ENCODE peak calls at places on chromosomes 3 and 15, in nine cellular contexts. One of them, this sample, is unnamed.
A peak's percentile ranks its signal among the peaks of the same experiment; 100 is the strongest.

GRCh38 chr3:81909756-81910155 is 148.3 kb upstream of the GBE1 start:
- DNase-seq in adrenal gland: no peak
- DNase-seq in right atrium auricular region: no peak
- DNase-seq in psoas muscle: no peak
- DNase-seq in NB4: no peak
- DNase-seq in fibroblast of mammary gland: no peak
- DNase-seq in mesothelial cell of epicardium: no peak
- DNase-seq in AG04449: no peak
- DNase-seq in cardiac muscle cell: no peak
- DNase-seq in this sample: no peak

GRCh38 chr3:127206154-127206553 is 13.2 kb downstream of the PRR23E start:
- DNase-seq in adrenal gland: no peak
- DNase-seq in right atrium auricular region: no peak
- DNase-seq in psoas muscle: no peak
- DNase-seq in NB4: no peak
- DNase-seq in fibroblast of mammary gland: no peak
- DNase-seq in mesothelial cell of epicardium: peak; percentile 24
- DNase-seq in AG04449: no peak
- DNase-seq in cardiac muscle cell: no peak
- DNase-seq in this sample: no peak

GRCh38 chr3:14598143-14598569 is 53.4 kb upstream of the CCDC174 start:
- DNase-seq in adrenal gland: peak; percentile 26
- DNase-seq in right atrium auricular region: no peak
- DNase-seq in psoas muscle: no peak
- DNase-seq in NB4: peak; percentile 58
- DNase-seq in fibroblast of mammary gland: peak; percentile 43
- DNase-seq in mesothelial cell of epicardium: peak; percentile 72
- DNase-seq in AG04449: no peak
- DNase-seq in cardiac muscle cell: peak; percentile 66
- DNase-seq in this sample: peak; percentile 39

GRCh38 chr3:169535584-169535983 is 127.9 kb downstream of the MECOM start:
- DNase-seq in adrenal gland: no peak
- DNase-seq in right atrium auricular region: no peak
- DNase-seq in psoas muscle: no peak
- DNase-seq in NB4: no peak
- DNase-seq in fibroblast of mammary gland: no peak
- DNase-seq in mesothelial cell of epicardium: no peak
- DNase-seq in AG04449: no peak
- DNase-seq in cardiac muscle cell: no peak
- DNase-seq in this sample: no peak

GRCh38 chr3:12663311-12663935 is 494 bp downstream of the RAF1 start:
- DNase-seq in adrenal gland: peak; percentile 60
- DNase-seq in right atrium auricular region: no peak
- DNase-seq in psoas muscle: peak; percentile 77
- DNase-seq in NB4: peak; percentile 37
- DNase-seq in fibroblast of mammary gland: no peak
- DNase-seq in mesothelial cell of epicardium: no peak
- DNase-seq in AG04449: no peak
- DNase-seq in cardiac muscle cell: peak; percentile 61
- DNase-seq in this sample: peak; percentile 42

GRCh38 chr3:150770662-150771061 is 7.7 kb upstream of the SIAH2 start:
- DNase-seq in adrenal gland: no peak
- DNase-seq in right atrium auricular region: no peak
- DNase-seq in psoas muscle: no peak
- DNase-seq in NB4: no peak
- DNase-seq in fibroblast of mammary gland: no peak
- DNase-seq in mesothelial cell of epicardium: no peak
- DNase-seq in AG04449: no peak
- DNase-seq in cardiac muscle cell: no peak
- DNase-seq in this sample: no peak

GRCh38 chr15:62326460-62327011 is 161.5 kb upstream of the C2CD4B start:
- DNase-seq in adrenal gland: no peak
- DNase-seq in right atrium auricular region: no peak
- DNase-seq in psoas muscle: no peak
- DNase-seq in NB4: no peak
- DNase-seq in fibroblast of mammary gland: no peak
- DNase-seq in mesothelial cell of epicardium: no peak
- DNase-seq in AG04449: no peak
- DNase-seq in cardiac muscle cell: no peak
- DNase-seq in this sample: no peak

GRCh38 chr15:85000189-85000864 is 18.7 kb downstream of the PDE8A start:
- DNase-seq in adrenal gland: no peak
- DNase-seq in right atrium auricular region: no peak
- DNase-seq in psoas muscle: no peak
- DNase-seq in NB4: no peak
- DNase-seq in fibroblast of mammary gland: peak; percentile 38
- DNase-seq in mesothelial cell of epicardium: no peak
- DNase-seq in AG04449: peak; percentile 26
- DNase-seq in cardiac muscle cell: no peak
- DNase-seq in this sample: no peak

GRCh38 chr3:35651888-35652287 is 12.6 kb downstream of the ARPP21 start:
- DNase-seq in adrenal gland: no peak
- DNase-seq in right atrium auricular region: no peak
- DNase-seq in psoas muscle: no peak
- DNase-seq in NB4: no peak
- DNase-seq in fibroblast of mammary gland: peak; percentile 8
- DNase-seq in mesothelial cell of epicardium: no peak
- DNase-seq in AG04449: no peak
- DNase-seq in cardiac muscle cell: no peak
- DNase-seq in this sample: no peak

GRCh38 chr3:122986790-122987189 is 40.8 kb downstream of the SEMA5B start:
- DNase-seq in adrenal gland: no peak
- DNase-seq in right atrium auricular region: no peak
- DNase-seq in psoas muscle: no peak
- DNase-seq in NB4: no peak
- DNase-seq in fibroblast of mammary gland: no peak
- DNase-seq in mesothelial cell of epicardium: no peak
- DNase-seq in AG04449: no peak
- DNase-seq in cardiac muscle cell: no peak
- DNase-seq in this sample: no peak

GRCh38 chr15:52532427-52532826 is 3.7 kb upstream of the MYO5A start:
- DNase-seq in adrenal gland: no peak
- DNase-seq in right atrium auricular region: no peak
- DNase-seq in psoas muscle: no peak
- DNase-seq in NB4: no peak
- DNase-seq in fibroblast of mammary gland: no peak
- DNase-seq in mesothelial cell of epicardium: no peak
- DNase-seq in AG04449: no peak
- DNase-seq in cardiac muscle cell: no peak
- DNase-seq in this sample: no peak

GRCh38 chr3:175546115-175546514 is 687.0 kb downstream of the NAALADL2 start:
- DNase-seq in adrenal gland: no peak
- DNase-seq in right atrium auricular region: no peak
- DNase-seq in psoas muscle: no peak
- DNase-seq in NB4: no peak
- DNase-seq in fibroblast of mammary gland: no peak
- DNase-seq in mesothelial cell of epicardium: no peak
- DNase-seq in AG04449: no peak
- DNase-seq in cardiac muscle cell: no peak
- DNase-seq in this sample: no peak

GRCh38 chr3:98587654-98588532 is 5.5 kb downstream of the CPOX start:
- DNase-seq in adrenal gland: no peak
- DNase-seq in right atrium auricular region: no peak
- DNase-seq in psoas muscle: no peak
- DNase-seq in NB4: no peak
- DNase-seq in fibroblast of mammary gland: peak; percentile 27
- DNase-seq in mesothelial cell of epicardium: no peak
- DNase-seq in AG04449: no peak
- DNase-seq in cardiac muscle cell: no peak
- DNase-seq in this sample: no peak

GRCh38 chr3:53682807-53683206 is 163.4 kb downstream of the CHDH start:
- DNase-seq in adrenal gland: no peak
- DNase-seq in right atrium auricular region: no peak
- DNase-seq in psoas muscle: no peak
- DNase-seq in NB4: no peak
- DNase-seq in fibroblast of mammary gland: no peak
- DNase-seq in mesothelial cell of epicardium: no peak
- DNase-seq in AG04449: no peak
- DNase-seq in cardiac muscle cell: no peak
- DNase-seq in this sample: no peak

GRCh38 chr3:26102376-26103110 is 312.7 kb downstream of the OXSM start:
- DNase-seq in adrenal gland: no peak
- DNase-seq in right atrium auricular region: no peak
- DNase-seq in psoas muscle: no peak
- DNase-seq in NB4: no peak
- DNase-seq in fibroblast of mammary gland: no peak
- DNase-seq in mesothelial cell of epicardium: no peak
- DNase-seq in AG04449: no peak
- DNase-seq in cardiac muscle cell: no peak
- DNase-seq in this sample: no peak

GRCh38 chr3:119580148-119580760 is 962 bp downstream of the ADPRH start:
- DNase-seq in adrenal gland: no peak
- DNase-seq in right atrium auricular region: peak; percentile 60
- DNase-seq in psoas muscle: peak; percentile 64
- DNase-seq in NB4: peak; percentile 71
- DNase-seq in fibroblast of mammary gland: peak; percentile 28
- DNase-seq in mesothelial cell of epicardium: peak; percentile 45
- DNase-seq in AG04449: no peak
- DNase-seq in cardiac muscle cell: peak; percentile 23
- DNase-seq in this sample: no peak

GRCh38 chr3:41094351-41094750 is 105.0 kb upstream of the CTNNB1 start:
- DNase-seq in adrenal gland: no peak
- DNase-seq in right atrium auricular region: no peak
- DNase-seq in psoas muscle: no peak
- DNase-seq in NB4: no peak
- DNase-seq in fibroblast of mammary gland: no peak
- DNase-seq in mesothelial cell of epicardium: no peak
- DNase-seq in AG04449: no peak
- DNase-seq in cardiac muscle cell: no peak
- DNase-seq in this sample: no peak

GRCh38 chr3:27185231-27185989 is 183.8 kb downstream of the NEK10 start:
- DNase-seq in adrenal gland: no peak
- DNase-seq in right atrium auricular region: no peak
- DNase-seq in psoas muscle: no peak
- DNase-seq in NB4: no peak
- DNase-seq in fibroblast of mammary gland: no peak
- DNase-seq in mesothelial cell of epicardium: no peak
- DNase-seq in AG04449: no peak
- DNase-seq in cardiac muscle cell: no peak
- DNase-seq in this sample: no peak

GRCh38 chr3:139044366-139045210 is at the start of gene PRR23C:
- DNase-seq in adrenal gland: no peak
- DNase-seq in right atrium auricular region: no peak
- DNase-seq in psoas muscle: no peak
- DNase-seq in NB4: no peak
- DNase-seq in fibroblast of mammary gland: no peak
- DNase-seq in mesothelial cell of epicardium: no peak
- DNase-seq in AG04449: no peak
- DNase-seq in cardiac muscle cell: no peak
- DNase-seq in this sample: no peak
- TF ChIP-seq CTCF in adrenal gland: no peak
- TF ChIP-seq CTCF in right atrium auricular region: no peak
- TF ChIP-seq CTCF in psoas muscle: no peak
- TF ChIP-seq CTCF in NB4: no peak
- TF ChIP-seq CTCF in fibroblast of mammary gland: no peak
- TF ChIP-seq CTCF in mesothelial cell of epicardium: peak; percentile 17
- TF ChIP-seq CTCF in AG04449: no peak
- TF ChIP-seq CTCF in cardiac muscle cell: no peak
- TF ChIP-seq CTCF in this sample: peak; percentile 23

DNA sequence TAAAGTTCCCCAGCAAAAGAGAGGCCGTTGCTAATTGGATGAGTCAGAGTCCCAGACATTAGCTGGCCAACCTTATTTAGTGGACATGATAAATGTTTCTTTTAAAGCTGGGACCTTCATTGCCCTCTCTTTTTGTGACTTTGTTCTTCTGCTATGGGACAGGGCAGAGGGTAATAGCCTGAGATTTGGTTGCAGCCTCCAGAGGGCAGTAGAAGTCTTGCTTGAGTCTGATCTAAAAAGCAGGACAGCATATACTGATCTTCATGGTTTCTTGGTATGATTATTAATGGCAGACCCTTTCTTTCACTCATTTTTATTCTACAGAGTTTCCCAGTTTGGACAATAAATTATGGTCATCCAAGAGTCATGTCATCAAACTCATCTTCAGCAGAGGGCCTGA is 25.1 kb upstream of the ZKSCAN7 start:
- DNase-seq in adrenal gland: no peak
- DNase-seq in right atrium auricular region: no peak
- DNase-seq in psoas muscle: no peak
- DNase-seq in NB4: peak; percentile 37
- DNase-seq in fibroblast of mammary gland: peak; percentile 25
- DNase-seq in mesothelial cell of epicardium: no peak
- DNase-seq in AG04449: no peak
- DNase-seq in cardiac muscle cell: no peak
- DNase-seq in this sample: no peak
- TF ChIP-seq CTCF in adrenal gland: no peak
- TF ChIP-seq CTCF in right atrium auricular region: no peak
- TF ChIP-seq CTCF in psoas muscle: no peak
- TF ChIP-seq CTCF in NB4: peak; percentile 17
- TF ChIP-seq CTCF in fibroblast of mammary gland: peak; percentile 48
- TF ChIP-seq CTCF in mesothelial cell of epicardium: no peak
- TF ChIP-seq CTCF in AG04449: no peak
- TF ChIP-seq CTCF in cardiac muscle cell: peak; percentile 31
- TF ChIP-seq CTCF in this sample: no peak

GRCh38 chr3:69739204-69740102 is at the start of gene MITF:
- DNase-seq in adrenal gland: peak; percentile 95
- DNase-seq in right atrium auricular region: peak; percentile 93
- DNase-seq in psoas muscle: peak; percentile 96
- DNase-seq in NB4: peak; percentile 87
- DNase-seq in fibroblast of mammary gland: peak; percentile 86
- DNase-seq in mesothelial cell of epicardium: peak; percentile 87
- DNase-seq in AG04449: peak; percentile 34
- DNase-seq in cardiac muscle cell: peak; percentile 98
- DNase-seq in this sample: peak; percentile 91
- TF ChIP-seq CTCF in adrenal gland: no peak
- TF ChIP-seq CTCF in right atrium auricular region: no peak
- TF ChIP-seq CTCF in psoas muscle: no peak
- TF ChIP-seq CTCF in NB4: no peak
- TF ChIP-seq CTCF in fibroblast of mammary gland: no peak
- TF ChIP-seq CTCF in mesothelial cell of epicardium: no peak
- TF ChIP-seq CTCF in AG04449: no peak
- TF ChIP-seq CTCF in cardiac muscle cell: no peak
- TF ChIP-seq CTCF in this sample: no peak

GRCh38 chr3:9818666-9819335 is 8.7 kb downstream of the TTLL3 start:
- DNase-seq in adrenal gland: no peak
- DNase-seq in right atrium auricular region: no peak
- DNase-seq in psoas muscle: no peak
- DNase-seq in NB4: no peak
- DNase-seq in fibroblast of mammary gland: no peak
- DNase-seq in mesothelial cell of epicardium: no peak
- DNase-seq in AG04449: no peak
- DNase-seq in cardiac muscle cell: no peak
- DNase-seq in this sample: no peak

GRCh38 chr3:9817437-9817836 is 7.4 kb downstream of the TTLL3 start:
- DNase-seq in adrenal gland: no peak
- DNase-seq in right atrium auricular region: no peak
- DNase-seq in psoas muscle: no peak
- DNase-seq in NB4: no peak
- DNase-seq in fibroblast of mammary gland: no peak
- DNase-seq in mesothelial cell of epicardium: no peak
- DNase-seq in AG04449: no peak
- DNase-seq in cardiac muscle cell: no peak
- DNase-seq in this sample: no peak

GRCh38 chr3:9825461-9826040 is 15.5 kb downstream of the TTLL3 start:
- DNase-seq in adrenal gland: no peak
- DNase-seq in right atrium auricular region: no peak
- DNase-seq in psoas muscle: no peak
- DNase-seq in NB4: no peak
- DNase-seq in fibroblast of mammary gland: no peak
- DNase-seq in mesothelial cell of epicardium: no peak
- DNase-seq in AG04449: no peak
- DNase-seq in cardiac muscle cell: no peak
- DNase-seq in this sample: no peak

GRCh38 chr3:9820543-9820942 is 10.5 kb downstream of the TTLL3 start:
- DNase-seq in adrenal gland: no peak
- DNase-seq in right atrium auricular region: no peak
- DNase-seq in psoas muscle: no peak
- DNase-seq in NB4: no peak
- DNase-seq in fibroblast of mammary gland: no peak
- DNase-seq in mesothelial cell of epicardium: no peak
- DNase-seq in AG04449: no peak
- DNase-seq in cardiac muscle cell: no peak
- DNase-seq in this sample: no peak

GRCh38 chr3:9820944-9821343 is 10.9 kb downstream of the TTLL3 start:
- DNase-seq in adrenal gland: no peak
- DNase-seq in right atrium auricular region: no peak
- DNase-seq in psoas muscle: no peak
- DNase-seq in NB4: peak; percentile 27
- DNase-seq in fibroblast of mammary gland: peak; percentile 36
- DNase-seq in mesothelial cell of epicardium: no peak
- DNase-seq in AG04449: no peak
- DNase-seq in cardiac muscle cell: peak; percentile 52
- DNase-seq in this sample: no peak
- TF ChIP-seq CTCF in adrenal gland: peak; percentile 32
- TF ChIP-seq CTCF in right atrium auricular region: no peak
- TF ChIP-seq CTCF in psoas muscle: no peak
- TF ChIP-seq CTCF in NB4: peak; percentile 23
- TF ChIP-seq CTCF in fibroblast of mammary gland: peak; percentile 53
- TF ChIP-seq CTCF in mesothelial cell of epicardium: no peak
- TF ChIP-seq CTCF in AG04449: peak; percentile 16
- TF ChIP-seq CTCF in cardiac muscle cell: peak; percentile 49
- TF ChIP-seq CTCF in this sample: no peak

This sample was measured in Calu3.